ENCODE peak calls at places on chromosomes 4 and X, in ten cellular contexts. Y, D, R, T, N, I, O, M, F and W are unnamed samples.

GRCh38 chr4:61380865-61381264 is 180.7 kb downstream of the ADGRL3 start:
- DNase-seq in Y (no peak), D (no peak), R (no peak), T (no peak), N (no peak), I (no peak), O (no peak), M (no peak), F (no peak), W (no peak)

GRCh38 chr4:121555315-121556107 is 141.3 kb downstream of the ANXA5 start:
- DNase-seq in Y (no peak), D (no peak), R (no peak), T (no peak), N (no peak), I (no peak), O (no peak), M (no peak), F (no peak), W (no peak)

GRCh38 chr4:142222127-142222526 is 585.7 kb downstream of the IL15 start:
- DNase-seq in Y (no peak), D (no peak), R (no peak), T (no peak), N (no peak), I (no peak), O (no peak), M (no peak), F (no peak), W (no peak)

GRCh38 chr4:41146196-41146595 is 68.1 kb downstream of the APBB2 start:
- DNase-seq in Y (no peak), D (no peak), R (no peak), T (no peak), N (no peak), I (no peak), O (no peak), M (no peak), F (no peak), W (no peak)

GRCh38 chr4:102388636-102389035 is 43.4 kb upstream of the SLC39A8 start:
- DNase-seq in Y (no peak), D (no peak), R (no peak), T (no peak), N (no peak), I (no peak), O (no peak), M (no peak), F (no peak), W (no peak)

GRCh38 chr4:127709456-127709855 is 20.7 kb upstream of the SLC25A31 start:
- DNase-seq in Y (no peak), D (no peak), R (no peak), T (no peak), N (no peak), I (no peak), O (no peak), M (no peak), F (no peak), W (no peak)

GRCh38 chrX:104428231-104428630 is 137.8 kb upstream of the IL1RAPL2 start:
- DNase-seq in Y (no peak), D (no peak), R (no peak), T (no peak), N (no peak), I (no peak), O (no peak), M (no peak), F (no peak), W (no peak)

GRCh38 chr4:94453534-94453963 is 1.8 kb downstream of the PDLIM5 start:
- DNase-seq in Y (no peak), D (no peak), R (no peak), T (peak), N (no peak), I (no peak), O (no peak), M (no peak), F (no peak), W (no peak)

GRCh38 chr4:55437356-55437796 is 41.6 kb downstream of the TMEM165 start:
- DNase-seq in Y (peak), D (no peak), R (no peak), T (peak), N (no peak), I (no peak), O (no peak), M (no peak), F (no peak), W (no peak)

GRCh38 chr4:111214371-111214770 is 591.5 kb upstream of the PITX2 start:
- DNase-seq in Y (no peak), D (no peak), R (no peak), T (no peak), N (no peak), I (no peak), O (no peak), M (no peak), F (no peak), W (no peak)

GRCh38 chr4:78565971-78566372 is 14.4 kb downstream of the ANXA3 start:
- DNase-seq in Y (no peak), D (no peak), R (no peak), T (peak), N (no peak), I (no peak), O (no peak), M (no peak), F (no peak), W (no peak)

GRCh38 chr4:3269105-3269927 is 20.4 kb downstream of the MSANTD1 start:
- DNase-seq in Y (peak), D (no peak), R (peak), T (no peak), N (peak), I (peak), O (no peak), M (no peak), F (no peak), W (no peak)

GRCh38 chr4:157096439-157096838 is 20.5 kb downstream of the GLRB start:
- DNase-seq in Y (no peak), D (no peak), R (no peak), T (peak), N (no peak), I (no peak), O (no peak), M (no peak), F (no peak), W (no peak)

GRCh38 chr4:98474408-98474844 is 184.0 kb downstream of the TSPAN5 start:
- DNase-seq in Y (no peak), D (no peak), R (no peak), T (no peak), N (no peak), I (no peak), O (no peak), M (no peak), F (no peak), W (peak)

GRCh38 chrX:109655802-109656201 is 30.8 kb upstream of the KCNE5 start:
- DNase-seq in Y (no peak), D (no peak), R (no peak), T (no peak), N (no peak), I (no peak), O (no peak), M (no peak), F (no peak), W (no peak)

GRCh38 chrX:154539077-154539476 is 7.6 kb downstream of the G6PD start:
- DNase-seq in Y (no peak), D (no peak), R (no peak), T (no peak), N (no peak), I (peak), O (no peak), M (no peak), F (no peak), W (no peak)

GRCh38 chr4:1567519-1567807 is 116.7 kb downstream of the FAM53A start:
- DNase-seq in Y (no peak), D (no peak), R (no peak), T (no peak), N (peak), I (no peak), O (no peak), M (no peak), F (no peak), W (no peak)

GRCh38 chr4:141571793-141572192 is 64.6 kb upstream of the IL15 start:
- DNase-seq in Y (no peak), D (no peak), R (no peak), T (no peak), N (no peak), I (no peak), O (no peak), M (no peak), F (no peak), W (no peak)

GRCh38 chr4:77187231-77187630 is 30.2 kb downstream of the CCNG2 start:
- DNase-seq in Y (no peak), D (no peak), R (no peak), T (no peak), N (no peak), I (no peak), O (no peak), M (no peak), F (no peak), W (no peak)

GRCh38 chrX:38279188-38279587 is 48.1 kb downstream of the RPGR start:
- DNase-seq in Y (no peak), D (no peak), R (no peak), T (no peak), N (no peak), I (no peak), O (no peak), M (no peak), F (no peak), W (no peak)

GRCh38 chrX:77174680-77175336 is 272.4 kb upstream of the FGF16 start:
- DNase-seq in Y (no peak), D (no peak), R (no peak), T (no peak), N (no peak), I (no peak), O (no peak), M (no peak), F (no peak), W (no peak)

GRCh38 chrX:104972737-104973136 is 247.8 kb downstream of the TEX13A start:
- DNase-seq in Y (no peak), D (no peak), R (no peak), T (no peak), N (no peak), I (no peak), O (no peak), M (no peak), F (no peak), W (no peak)

GRCh38 chr4:117549624-117550023 is 464.2 kb upstream of the TRAM1L1 start:
- DNase-seq in Y (no peak), D (no peak), R (no peak), T (no peak), N (no peak), I (no peak), O (no peak), M (no peak), F (no peak), W (no peak)

GRCh38 chr4:4693258-4693657 is 151.4 kb upstream of the STX18 start:
- DNase-seq in Y (no peak), D (no peak), R (no peak), T (no peak), N (no peak), I (no peak), O (no peak), M (no peak), F (no peak), W (no peak)

GRCh38 chr4:18938343-18939109 is 917.0 kb upstream of the LCORL start:
- DNase-seq in Y (no peak), D (no peak), R (no peak), T (no peak), N (no peak), I (no peak), O (no peak), M (no peak), F (no peak), W (no peak)

GRCh38 chr4:47207555-47207954 is 176.2 kb downstream of the GABRB1 start:
- DNase-seq in Y (no peak), D (no peak), R (no peak), T (no peak), N (no peak), I (no peak), O (no peak), M (no peak), F (no peak), W (no peak)

GRCh38 chrX:26613951-26614350 is 398.0 kb downstream of the MAGEB5 start:
- DNase-seq in Y (no peak), D (no peak), R (no peak), T (no peak), N (no peak), I (no peak), O (no peak), M (no peak), F (no peak), W (no peak)

GRCh38 chrX:134548257-134548732 is 88.3 kb downstream of the HPRT1 start:
- DNase-seq in Y (no peak), D (no peak), R (no peak), T (peak), N (no peak), I (peak), O (no peak), M (no peak), F (no peak), W (peak)

DNA sequence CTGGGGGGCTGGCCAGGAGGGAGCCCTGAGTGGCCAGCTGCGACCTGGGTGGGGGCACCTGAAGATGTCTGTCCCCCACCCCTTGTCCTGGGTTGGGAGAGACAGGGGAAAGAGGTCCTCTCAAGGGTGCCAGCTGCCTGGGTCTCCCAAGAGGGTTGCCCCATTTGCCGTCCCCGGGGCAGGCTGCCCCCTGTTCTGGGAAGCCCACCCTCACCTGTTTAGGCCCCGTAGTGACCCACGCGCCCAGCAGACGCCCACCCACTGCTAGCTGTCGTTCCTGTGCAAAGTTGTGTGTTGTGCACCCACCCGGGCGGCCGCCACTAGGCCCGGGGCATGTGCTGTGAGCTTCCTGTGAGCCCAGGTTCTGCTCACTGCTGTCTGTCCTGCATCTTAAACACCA is 25.5 kb upstream of the PNMA3 start:
- DNase-seq in Y (no peak), D (no peak), R (no peak), T (no peak), N (no peak), I (no peak), O (no peak), M (no peak), F (no peak), W (no peak)
- TF ChIP-seq POLR2AphosphoS5 in Y (no peak), D (no peak), R (no peak), T (no peak), N (no peak), I (no peak), O (no peak), M (no peak), F (no peak), W (no peak)

DNA sequence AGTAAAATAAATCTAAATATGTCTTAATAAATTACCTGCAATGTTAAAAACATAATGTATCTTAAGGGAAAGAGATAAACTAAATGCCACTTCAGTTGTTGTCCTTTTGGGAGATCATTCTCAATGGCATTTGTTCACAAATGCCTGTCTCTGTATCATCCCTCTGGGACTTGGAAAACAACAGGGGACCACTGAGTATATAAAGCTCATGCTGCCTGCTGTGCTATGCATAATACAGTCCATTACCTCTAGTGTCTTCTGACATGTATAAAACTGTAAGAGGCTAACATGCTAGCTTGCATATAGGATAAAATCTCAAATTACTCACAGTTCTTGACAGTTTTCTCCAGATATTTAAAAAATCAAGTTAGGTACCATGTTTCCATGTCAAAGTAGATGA is 503.9 kb downstream of the PDHA2 start:
- DNase-seq in Y (no peak), D (no peak), R (no peak), T (no peak), N (no peak), I (no peak), O (no peak), M (no peak), F (no peak), W (no peak)
- TF ChIP-seq POLR2AphosphoS5 in Y (no peak), D (no peak), R (no peak), T (no peak), N (no peak), I (no peak), O (no peak), M (no peak), F (no peak), W (no peak)

GRCh38 chr4:153954654-153955053 is 165.8 kb upstream of the SFRP2 start:
- DNase-seq in Y (no peak), D (no peak), R (no peak), T (no peak), N (no peak), I (no peak), O (no peak), M (no peak), F (no peak), W (no peak)

GRCh38 chr4:153945704-153946103 is 156.8 kb upstream of the SFRP2 start:
- DNase-seq in Y (no peak), D (no peak), R (no peak), T (no peak), N (no peak), I (no peak), O (no peak), M (no peak), F (no peak), W (no peak)

GRCh38 chr4:153947998-153948397 is 159.1 kb upstream of the SFRP2 start:
- DNase-seq in Y (no peak), D (no peak), R (no peak), T (no peak), N (no peak), I (no peak), O (no peak), M (no peak), F (no peak), W (no peak)

GRCh38 chr4:153947124-153947523 is 158.2 kb upstream of the SFRP2 start:
- DNase-seq in Y (no peak), D (no peak), R (no peak), T (no peak), N (no peak), I (no peak), O (no peak), M (no peak), F (no peak), W (no peak)

DNA sequence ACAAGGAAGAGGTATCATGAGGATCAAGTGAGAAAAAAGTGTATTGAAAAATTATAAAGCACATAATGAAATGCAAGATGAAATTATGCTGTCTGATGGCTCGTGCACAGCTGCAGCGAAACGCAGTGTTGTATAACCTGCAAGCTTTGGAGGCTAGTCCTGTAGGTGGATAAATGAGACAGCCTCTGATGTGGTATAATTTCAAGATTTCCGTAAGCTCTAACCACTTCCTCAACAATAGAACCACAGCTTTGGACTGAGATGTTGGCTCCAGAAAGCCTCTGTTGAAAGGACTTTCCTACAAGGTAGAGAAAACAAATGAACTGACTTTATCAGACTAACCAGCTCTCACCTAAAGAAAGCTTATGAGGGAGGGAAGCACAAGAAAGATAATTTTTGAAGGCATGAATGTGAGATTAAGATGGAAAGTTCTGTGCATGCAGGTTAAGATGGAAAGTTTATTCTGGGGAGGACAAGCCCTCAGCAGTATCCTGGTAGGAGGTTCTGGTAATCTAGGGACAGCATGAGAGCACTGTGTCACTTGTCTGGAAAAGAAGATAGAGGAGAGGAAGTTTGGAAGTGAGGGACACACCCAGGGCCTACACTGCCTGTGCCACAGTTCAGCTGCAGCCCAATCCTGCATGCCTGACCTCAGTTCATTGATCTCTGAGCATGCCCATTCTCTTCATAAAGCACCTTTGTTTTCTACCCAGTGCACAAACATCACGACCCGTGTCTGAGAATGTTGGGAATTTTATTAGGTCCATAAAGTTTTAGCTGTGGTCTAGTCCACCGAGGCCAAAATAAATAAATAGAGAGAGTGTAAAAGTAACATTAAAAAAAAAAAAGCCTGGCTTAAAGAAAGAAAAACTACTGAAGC is 161.5 kb upstream of the SFRP2 start:
- DNase-seq in Y (no peak), D (no peak), R (no peak), T (no peak), N (no peak), I (no peak), O (no peak), M (no peak), F (no peak), W (peak)
- TF ChIP-seq POLR2AphosphoS5 in Y (no peak), D (no peak), R (no peak), T (no peak), N (no peak), I (no peak), O (no peak), M (no peak), F (no peak), W (no peak)

GRCh38 chrX:372856-373640 is 13.7 kb downstream of the PPP2R3B start:
- DNase-seq in Y (no peak), D (no peak), R (no peak), T (no peak), N (no peak), I (no peak), O (no peak), M (no peak), F (no peak), W (no peak)

GRCh38 chrX:374566-374965 is 12.1 kb downstream of the PPP2R3B start:
- DNase-seq in Y (no peak), D (no peak), R (no peak), T (no peak), N (no peak), I (peak), O (no peak), M (no peak), F (no peak), W (no peak)

GRCh38 chrX:375181-376036 is 11.3 kb downstream of the PPP2R3B start:
- DNase-seq in Y (no peak), D (no peak), R (no peak), T (no peak), N (no peak), I (no peak), O (no peak), M (no peak), F (no peak), W (no peak)

GRCh38 chrX:371907-372306 is 14.8 kb downstream of the PPP2R3B start:
- DNase-seq in Y (no peak), D (no peak), R (no peak), T (no peak), N (no peak), I (no peak), O (no peak), M (no peak), F (no peak), W (no peak)

DNA sequence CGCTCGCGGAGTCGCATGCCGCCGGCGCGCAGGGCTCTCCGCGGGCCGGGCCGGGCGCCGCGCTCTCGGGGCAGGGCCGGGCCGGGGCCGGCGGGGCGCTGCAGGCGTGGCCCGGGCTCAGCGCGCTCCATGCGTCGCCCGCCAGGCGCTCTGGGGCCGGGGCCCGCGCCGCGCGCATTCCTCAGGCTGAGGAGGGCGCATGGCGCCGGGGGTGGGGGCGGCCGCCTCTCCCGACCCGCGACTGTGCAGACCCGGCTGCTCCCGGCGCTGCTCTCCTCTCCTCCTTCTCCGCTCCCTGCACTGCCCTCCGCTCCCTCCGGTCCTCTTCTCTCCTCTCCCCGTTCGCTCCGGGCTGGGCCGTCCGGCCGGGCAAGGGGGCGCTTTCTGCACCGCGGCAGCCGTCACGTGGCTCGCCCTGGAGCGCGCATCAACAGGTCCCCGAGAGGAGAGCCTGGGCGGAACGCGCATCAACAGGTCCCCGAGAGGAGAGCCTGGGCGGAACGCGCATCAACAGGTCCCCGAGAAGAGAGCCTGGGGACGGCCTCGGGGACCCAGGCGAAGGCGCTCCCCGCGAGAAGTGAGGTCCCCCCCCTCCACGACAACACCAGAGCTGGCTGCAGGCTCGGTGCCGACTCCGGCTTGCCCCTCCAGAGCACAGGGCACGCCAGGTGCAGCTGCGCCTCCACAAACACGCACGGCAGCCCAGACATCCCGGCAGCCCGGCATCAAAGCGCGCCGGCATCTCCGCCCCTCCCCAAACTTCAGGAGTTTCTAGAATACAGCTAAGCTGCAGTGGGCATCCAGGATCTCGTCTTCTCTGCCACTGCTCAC is 12.9 kb downstream of the PPP2R3B start:
- DNase-seq in Y (no peak), D (no peak), R (no peak), T (peak), N (no peak), I (no peak), O (peak), M (no peak), F (no peak), W (no peak)
- TF ChIP-seq POLR2AphosphoS5 in Y (no peak), D (no peak), R (no peak), T (peak), N (no peak), I (no peak), O (no peak), M (peak), F (no peak), W (no peak)